ENCODE peak calls at places on chromosomes 3 and 15, in four cellular contexts. One of them, this sample, is unnamed.

GRCh38 chr3:47145272-47145671 is 18.6 kb downstream of the SETD2 start:
- DNase-seq in lower leg skin: no peak
- DNase-seq in ovary: no peak
- DNase-seq in fibroblast of lung: no peak
- DNase-seq in this sample: no peak

GRCh38 chr3:77686560-77686959 is 646.7 kb downstream of the ROBO2 start:
- DNase-seq in lower leg skin: no peak
- DNase-seq in ovary: no peak
- DNase-seq in fibroblast of lung: no peak
- DNase-seq in this sample: no peak

GRCh38 chr3:139757448-139758030 is 79.8 kb upstream of the NMNAT3 start:
- DNase-seq in fibroblast of lung: no peak
- DNase-seq in ovary: no peak
- DNase-seq in lower leg skin: no peak
- DNase-seq in this sample: no peak

GRCh38 chr15:25730918-25731317 is 132.2 kb downstream of the ATP10A start:
- DNase-seq in ovary: no peak
- DNase-seq in lower leg skin: no peak
- DNase-seq in fibroblast of lung: no peak
- DNase-seq in this sample: no peak

GRCh38 chr3:159634414-159634813 is 354.2 kb upstream of the IL12A start:
- DNase-seq in fibroblast of lung: peak; percentile 45
- DNase-seq in ovary: no peak
- DNase-seq in lower leg skin: no peak
- DNase-seq in this sample: no peak

GRCh38 chr15:51801391-51801835 is 28.0 kb upstream of the TMOD3 start:
- DNase-seq in lower leg skin: no peak
- DNase-seq in ovary: no peak
- DNase-seq in fibroblast of lung: peak; percentile 16
- DNase-seq in this sample: peak; percentile 24

GRCh38 chr15:25618161-25618560 is 179.3 kb upstream of the UBE3A start:
- DNase-seq in lower leg skin: no peak
- DNase-seq in fibroblast of lung: no peak
- DNase-seq in ovary: no peak
- DNase-seq in this sample: no peak

GRCh38 chr3:184399410-184399809 is 19.6 kb downstream of the CHRD start:
- DNase-seq in ovary: peak; percentile 73
- DNase-seq in fibroblast of lung: peak; percentile 92
- DNase-seq in lower leg skin: no peak
- DNase-seq in this sample: no peak

GRCh38 chr3:23183731-23184130 is 19.4 kb upstream of the UBE2E2 start:
- DNase-seq in ovary: no peak
- DNase-seq in lower leg skin: no peak
- DNase-seq in fibroblast of lung: peak; percentile 69
- DNase-seq in this sample: no peak

GRCh38 chr3:179771797-179772196 is 119.0 kb downstream of the USP13 start:
- DNase-seq in ovary: no peak
- DNase-seq in lower leg skin: no peak
- DNase-seq in fibroblast of lung: no peak
- DNase-seq in this sample: no peak

GRCh38 chr3:179765396-179765795 is 112.6 kb downstream of the USP13 start:
- DNase-seq in lower leg skin: no peak
- DNase-seq in ovary: no peak
- DNase-seq in fibroblast of lung: no peak
- DNase-seq in this sample: no peak

GRCh38 chr3:179766416-179767133 is 113.7 kb downstream of the USP13 start:
- DNase-seq in lower leg skin: no peak
- DNase-seq in ovary: no peak
- DNase-seq in fibroblast of lung: no peak
- DNase-seq in this sample: no peak

GRCh38 chr3:179769411-179770247 is 116.8 kb downstream of the USP13 start:
- DNase-seq in fibroblast of lung: no peak
- DNase-seq in ovary: no peak
- DNase-seq in lower leg skin: no peak
- DNase-seq in this sample: no peak

DNA sequence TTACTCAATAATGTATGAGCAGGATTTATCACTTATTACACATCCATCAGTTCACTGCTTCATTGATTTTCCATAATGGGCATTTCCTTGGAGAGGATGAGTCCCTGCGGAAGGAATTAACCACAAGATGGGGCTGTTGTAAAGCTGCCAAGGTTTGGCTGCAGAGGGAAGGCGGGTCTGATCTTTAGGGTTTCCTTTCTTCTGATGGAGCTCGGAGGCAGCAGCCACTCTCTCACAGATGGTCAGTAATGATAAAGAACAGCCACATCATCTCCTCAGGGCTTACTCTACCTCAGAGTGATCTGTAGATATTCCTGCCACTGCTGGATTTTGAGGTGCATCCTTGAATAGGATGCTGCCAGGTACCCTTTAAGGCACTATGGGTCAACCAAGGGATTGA is 115.2 kb downstream of the USP13 start:
- DNase-seq in lower leg skin: no peak
- DNase-seq in fibroblast of lung: peak; percentile 73
- DNase-seq in ovary: peak; percentile 11
- DNase-seq in this sample: no peak
- TF ChIP-seq CTCF in lower leg skin: no peak
- TF ChIP-seq CTCF in fibroblast of lung: peak; percentile 76
- TF ChIP-seq CTCF in ovary: no peak
- TF ChIP-seq CTCF in this sample: peak; percentile 38

GRCh38 chr3:73624363-73625123 is at the start of gene PDZRN3:
- DNase-seq in lower leg skin: peak; percentile 31
- DNase-seq in ovary: peak; percentile 87
- DNase-seq in fibroblast of lung: peak; percentile 75
- DNase-seq in this sample: no peak
- TF ChIP-seq CTCF in lower leg skin: no peak
- TF ChIP-seq CTCF in ovary: no peak
- TF ChIP-seq CTCF in fibroblast of lung: no peak
- TF ChIP-seq CTCF in this sample: no peak

DNA sequence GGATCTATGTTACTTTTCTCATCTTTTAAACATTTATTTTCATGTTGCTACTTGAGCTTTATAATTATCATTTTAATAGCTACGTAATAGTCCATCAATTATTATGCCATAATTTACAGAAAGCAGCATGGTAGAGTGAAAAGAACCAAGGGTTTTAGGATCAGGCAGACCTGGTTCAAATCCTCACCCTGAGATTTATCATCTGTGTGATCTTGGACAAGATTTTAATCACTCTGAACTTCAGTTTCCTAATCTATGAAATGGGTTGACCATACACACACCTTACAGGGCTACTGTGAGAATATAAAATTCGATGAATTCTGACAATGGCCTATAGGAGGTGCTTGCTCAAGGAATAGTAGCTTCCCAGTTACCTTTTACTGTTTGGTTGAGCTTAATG is 27.1 kb downstream of the BOC start:
- DNase-seq in fibroblast of lung: no peak
- DNase-seq in lower leg skin: no peak
- DNase-seq in ovary: no peak
- DNase-seq in this sample: no peak
- TF ChIP-seq CTCF in fibroblast of lung: no peak
- TF ChIP-seq CTCF in lower leg skin: no peak
- TF ChIP-seq CTCF in ovary: no peak
- TF ChIP-seq CTCF in this sample: no peak

GRCh38 chr3:129314757-129315385 is 36.2 kb downstream of the HMCES start:
- DNase-seq in ovary: peak; percentile 88
- DNase-seq in lower leg skin: peak; percentile 86
- DNase-seq in fibroblast of lung: peak; percentile 94
- DNase-seq in this sample: peak; percentile 85
- TF ChIP-seq CTCF in ovary: no peak
- TF ChIP-seq CTCF in lower leg skin: no peak
- TF ChIP-seq CTCF in fibroblast of lung: no peak
- TF ChIP-seq CTCF in this sample: peak; percentile 56